ENCODE peak calls at places on chromosomes 4 and X, in eight cellular contexts. U, A, N, B, P, F, W and R are unnamed samples. For H3K9me2, the result is how much of the 10 kb centered on the place peaks cover.

GRCh38 chr4:37666625-37667071 is 19.5 kb downstream of the RELL1 start:
- DNase-seq in U (peak), A (peak), N (peak), B (no peak), P (peak), F (no peak), W (peak), R (peak)

GRCh38 chrX:83508006-83508405 is at the start of gene POU3F4:
- DNase-seq in U (peak), A (no peak), N (peak), B (no peak), P (no peak), F (no peak), W (no peak), R (no peak)

GRCh38 chrX:130694983-130695382 is 208.0 kb downstream of the ENOX2 start:
- DNase-seq in U (no peak), A (no peak), N (no peak), B (no peak), P (no peak), F (no peak), W (no peak), R (no peak)

GRCh38 chrX:67544281-67544680 is 460 bp downstream of the AR start:
- DNase-seq in U (peak), A (no peak), N (peak), B (no peak), P (peak), F (peak), W (no peak), R (no peak)

GRCh38 chrX:13488706-13489105 is 80.7 kb upstream of the EGFL6 start:
- DNase-seq in U (peak), A (no peak), N (no peak), B (no peak), P (no peak), F (no peak), W (no peak), R (no peak)

GRCh38 chr4:122259849-122260248 is 107.7 kb downstream of the BLTP1 start:
- DNase-seq in U (no peak), A (no peak), N (no peak), B (no peak), P (no peak), F (no peak), W (peak), R (peak)

GRCh38 chrX:133269168-133269567 is 51.0 kb upstream of the TFDP3 start:
- DNase-seq in U (no peak), A (no peak), N (no peak), B (no peak), P (no peak), F (no peak), W (no peak), R (no peak)

GRCh38 chr4:141609243-141609642 is 27.1 kb upstream of the IL15 start:
- DNase-seq in U (peak), A (no peak), N (no peak), B (no peak), P (no peak), F (no peak), W (peak), R (no peak)

GRCh38 chr4:4401049-4401448 is 14.1 kb downstream of the NSG1 start:
- DNase-seq in U (no peak), A (no peak), N (no peak), B (no peak), P (no peak), F (no peak), W (no peak), R (no peak)

GRCh38 chrX:72128881-72129280 is 2.8 kb downstream of the RTL5 start:
- DNase-seq in U (peak), A (no peak), N (peak), B (no peak), P (no peak), F (no peak), W (peak), R (no peak)

GRCh38 chr4:39657465-39657864 is 18.8 kb upstream of the SMIM14 start:
- DNase-seq in U (no peak), A (no peak), N (no peak), B (peak), P (no peak), F (no peak), W (no peak), R (no peak)

GRCh38 chr4:3009422-3009821 is 46.1 kb downstream of the GRK4 start:
- DNase-seq in U (peak), A (peak), N (peak), B (peak), P (peak), F (no peak), W (no peak), R (no peak)

GRCh38 chr4:57127361-57127760 is 17.2 kb upstream of the IGFBP7 start:
- DNase-seq in U (no peak), A (no peak), N (no peak), B (no peak), P (no peak), F (no peak), W (no peak), R (no peak)

GRCh38 chr4:125266901-125267601 is 47.7 kb upstream of the FAT4 start:
- DNase-seq in U (peak), A (no peak), N (no peak), B (no peak), P (peak), F (no peak), W (peak), R (no peak)

GRCh38 chr4:80846210-80846609 is 184.3 kb upstream of the BMP3 start:
- DNase-seq in U (no peak), A (no peak), N (no peak), B (no peak), P (no peak), F (no peak), W (no peak), R (no peak)

GRCh38 chr4:2482693-2483092 is 13.8 kb downstream of the RNF4 start:
- DNase-seq in U (peak), A (no peak), N (no peak), B (peak), P (no peak), F (no peak), W (no peak), R (no peak)

GRCh38 chrX:20884565-20884964 is 489.7 kb upstream of the CNKSR2 start:
- DNase-seq in U (no peak), A (no peak), N (no peak), B (no peak), P (no peak), F (no peak), W (no peak), R (no peak)

GRCh38 chrX:106201502-106202178 is 33.5 kb downstream of the PWWP3B start:
- DNase-seq in U (no peak), A (no peak), N (peak), B (no peak), P (no peak), F (no peak), W (no peak), R (no peak)

GRCh38 chr4:8156617-8157016 is 2.0 kb downstream of the ABLIM2 start:
- DNase-seq in U (no peak), A (no peak), N (no peak), B (no peak), P (no peak), F (no peak), W (no peak), R (no peak)

GRCh38 chr4:74543247-74543670 is 98.3 kb downstream of the AREG start:
- DNase-seq in U (peak), A (no peak), N (no peak), B (peak), P (peak), F (peak), W (no peak), R (no peak)

GRCh38 chr4:47814896-47815295 is 23.0 kb downstream of the CORIN start:
- DNase-seq in U (peak), A (no peak), N (no peak), B (no peak), P (no peak), F (no peak), W (no peak), R (no peak)

GRCh38 chr4:32400870-32401269 is 1680.7 kb downstream of the PCDH7 start:
- DNase-seq in U (no peak), A (no peak), N (no peak), B (no peak), P (no peak), F (no peak), W (no peak), R (no peak)

GRCh38 chr4:123889376-123889945 is 492.9 kb downstream of the SPRY1 start:
- DNase-seq in U (no peak), A (no peak), N (no peak), B (no peak), P (no peak), F (no peak), W (no peak), R (no peak)

GRCh38 chr4:98728871-98729270 is 70.5 kb upstream of the TSPAN5 start:
- DNase-seq in U (no peak), A (no peak), N (no peak), B (no peak), P (no peak), F (no peak), W (no peak), R (no peak)

GRCh38 chr4:153022233-153022632 is 86.1 kb downstream of the FHDC1 start:
- DNase-seq in U (no peak), A (no peak), N (no peak), B (no peak), P (no peak), F (no peak), W (no peak), R (no peak)

GRCh38 chr4:140298001-140298400 is 75.4 kb upstream of the SCOC start:
- DNase-seq in U (no peak), A (no peak), N (no peak), B (no peak), P (no peak), F (no peak), W (no peak), R (no peak)

GRCh38 chr4:4766570-4766969 is 92.9 kb upstream of the MSX1 start:
- DNase-seq in U (no peak), A (no peak), N (no peak), B (no peak), P (no peak), F (no peak), W (no peak), R (no peak)

GRCh38 chr4:23290656-23291055 is 597.9 kb downstream of the GBA3 start:
- DNase-seq in U (no peak), A (no peak), N (no peak), B (no peak), P (no peak), F (no peak), W (peak), R (peak)

GRCh38 chr4:79198886-79199591 is 126.8 kb downstream of the NAA11 start:
- DNase-seq in U (no peak), A (no peak), N (no peak), B (no peak), P (no peak), F (no peak), W (no peak), R (no peak)

GRCh38 chr4:186808635-186809018 is 85.0 kb upstream of the FAT1 start:
- DNase-seq in U (peak), A (peak), N (no peak), B (no peak), P (peak), F (no peak), W (peak), R (no peak)

GRCh38 chr4:137956256-137956655 is 285.9 kb downstream of the SLC7A11 start:
- DNase-seq in U (peak), A (no peak), N (no peak), B (no peak), P (no peak), F (no peak), W (peak), R (no peak)

GRCh38 chrX:130896816-130897508 is 6.0 kb downstream of the ENOX2 start:
- DNase-seq in U (peak), A (no peak), N (no peak), B (no peak), P (no peak), F (no peak), W (no peak), R (no peak)

GRCh38 chrX:100599456-100599855 is 14.7 kb downstream of the TNMD start:
- DNase-seq in U (no peak), A (no peak), N (no peak), B (no peak), P (no peak), F (no peak), W (no peak), R (no peak)

GRCh38 chrX:100600769-100601168 is 16.0 kb downstream of the TNMD start:
- DNase-seq in U (no peak), A (no peak), N (no peak), B (no peak), P (no peak), F (peak), W (no peak), R (no peak)

GRCh38 chrX:100600340-100600739 is 15.6 kb downstream of the TNMD start:
- DNase-seq in U (no peak), A (no peak), N (no peak), B (no peak), P (no peak), F (no peak), W (no peak), R (no peak)

GRCh38 chrX:100593142-100593541 is 8.4 kb downstream of the TNMD start:
- DNase-seq in U (no peak), A (no peak), N (no peak), B (no peak), P (no peak), F (no peak), W (no peak), R (no peak)

DNA sequence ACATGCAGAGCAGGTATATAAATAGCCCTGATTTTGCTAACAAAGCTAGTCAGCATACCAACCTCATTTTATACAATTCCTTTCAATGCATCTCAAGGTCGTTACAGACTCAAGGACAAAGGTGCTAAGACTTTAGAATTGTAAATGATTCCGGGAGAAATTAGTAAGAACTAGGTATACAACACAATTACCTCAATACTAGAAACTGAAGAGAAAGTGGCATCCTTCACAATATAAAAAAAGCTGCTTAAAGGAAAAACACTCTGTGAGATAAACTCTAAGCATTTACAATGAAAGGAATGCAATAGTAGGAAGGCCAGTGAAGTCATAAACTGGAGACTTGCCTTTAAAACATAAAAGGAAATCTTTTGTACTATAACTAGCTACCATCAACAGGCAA is 11.9 kb downstream of the TNMD start:
- DNase-seq in U (no peak), A (no peak), N (peak), B (no peak), P (no peak), F (no peak), W (no peak), R (no peak)
- H3K4me2 ChIP-seq in U (no peak), A (no peak), N (peak), B (no peak), P (no peak), F (no peak), W (no peak), R (no peak)

GRCh38 chrX:45806410-45807121 is 605.9 kb upstream of the DIPK2B start:
- DNase-seq in U (peak), A (no peak), N (no peak), B (no peak), P (peak), F (no peak), W (no peak), R (no peak)

GRCh38 chrX:45801554-45801953 is 600.9 kb upstream of the DIPK2B start:
- DNase-seq in U (peak), A (no peak), N (peak), B (peak), P (peak), F (peak), W (peak), R (no peak)

GRCh38 chrX:45799576-45799975 is 598.9 kb upstream of the DIPK2B start:
- DNase-seq in U (no peak), A (no peak), N (no peak), B (no peak), P (no peak), F (no peak), W (no peak), R (no peak)

GRCh38 chrX:45807572-45808425 is 607.1 kb upstream of the DIPK2B start:
- DNase-seq in U (peak), A (no peak), N (peak), B (no peak), P (peak), F (no peak), W (no peak), R (no peak)

DNA sequence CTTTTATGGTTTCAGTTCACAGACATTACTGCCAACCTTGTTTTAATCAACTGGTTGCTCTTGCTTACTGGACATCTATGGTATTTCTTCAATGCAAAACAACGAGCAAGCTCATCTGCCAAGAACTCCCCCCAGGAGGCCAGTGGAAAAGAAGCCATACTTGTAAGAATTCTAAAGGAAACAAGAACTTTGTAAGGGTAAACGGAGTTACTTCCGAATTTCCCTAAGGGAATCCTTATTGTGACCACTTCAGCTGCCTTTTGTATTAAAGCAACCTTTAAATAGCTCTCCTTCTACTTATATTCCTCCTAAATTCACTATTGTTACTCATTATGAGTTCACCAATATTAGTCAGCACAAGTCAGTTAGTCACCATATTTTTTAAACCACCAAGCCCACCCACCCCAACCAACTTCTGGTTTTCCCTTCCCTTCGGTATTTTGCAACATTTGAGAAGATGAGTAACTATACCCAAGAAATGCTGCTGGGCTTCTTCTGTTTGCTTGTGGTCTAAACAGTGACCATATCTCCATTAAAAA is 602.8 kb upstream of the DIPK2B start:
- DNase-seq in U (peak), A (peak), N (no peak), B (no peak), P (no peak), F (no peak), W (peak), R (peak)
- H3K4me3 ChIP-seq in U (peak), A (no peak), N (peak), B (no peak), P (no peak), F (no peak), W (peak), R (no peak)

GRCh38 chrX:50618788-50619558 is 148.3 kb upstream of the DGKK start:
- DNase-seq in U (peak), A (no peak), N (peak), B (no peak), P (no peak), F (no peak), W (no peak), R (no peak)

GRCh38 chrX:50613846-50614245 is 143.2 kb upstream of the DGKK start:
- DNase-seq in U (peak), A (no peak), N (no peak), B (no peak), P (no peak), F (no peak), W (no peak), R (no peak)

GRCh38 chrX:50617183-50617582 is 146.6 kb upstream of the DGKK start:
- DNase-seq in U (no peak), A (no peak), N (no peak), B (no peak), P (no peak), F (no peak), W (no peak), R (no peak)

GRCh38 chrX:50615570-50616158 is 145.0 kb upstream of the DGKK start:
- DNase-seq in U (no peak), A (no peak), N (peak), B (no peak), P (no peak), F (no peak), W (no peak), R (no peak)

DNA sequence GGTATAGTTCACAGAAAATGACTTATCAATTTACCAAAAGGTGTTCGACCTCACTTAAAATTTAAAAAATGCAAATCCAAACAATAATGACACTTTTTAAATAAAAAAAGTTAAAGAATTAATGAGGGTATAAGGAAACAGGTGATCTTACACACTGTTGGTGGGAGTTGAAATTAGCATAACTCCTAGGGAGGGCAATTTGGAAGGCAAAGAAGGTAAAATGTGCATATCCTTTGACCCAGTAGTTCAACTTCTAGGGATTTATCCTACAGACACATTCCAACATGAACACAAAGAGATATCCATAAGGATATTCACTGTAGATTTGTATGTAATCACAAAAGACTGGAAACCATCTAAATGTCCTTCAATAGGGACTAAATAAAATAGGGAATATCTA is 143.8 kb upstream of the DGKK start:
- DNase-seq in U (no peak), A (no peak), N (peak), B (no peak), P (no peak), F (no peak), W (no peak), R (no peak)
- H3K9me2 ChIP-seq in U (under half), A (under half), N (under half), B (under half), P (under half), F (under half), W (under half), R (under half)

GRCh38 chr4:5893591-5893990 is 705 bp upstream of the CRMP1 start:
- DNase-seq in U (no peak), A (no peak), N (no peak), B (no peak), P (no peak), F (no peak), W (no peak), R (no peak)
- H3K4me2 ChIP-seq in U (no peak), A (no peak), N (peak), B (no peak), P (peak), F (no peak), W (no peak), R (no peak)

GRCh38 chr4:55124337-55125076 is 888 bp downstream of the KDR start:
- DNase-seq in U (peak), A (no peak), N (peak), B (no peak), P (no peak), F (no peak), W (no peak), R (no peak)
- H3K4me3 ChIP-seq in U (peak), A (no peak), N (peak), B (no peak), P (peak), F (no peak), W (peak), R (no peak)

GRCh38 chr4:126441173-126441810 is 1126.5 kb downstream of the FAT4 start:
- DNase-seq in U (peak), A (no peak), N (no peak), B (no peak), P (no peak), F (no peak), W (no peak), R (no peak)
- H3K9me2 ChIP-seq in U (under half), A (under half), N (under half), B (under half), P (under half), F (under half), W (under half), R (under half)